ENCODE peak calls at places on chromosomes 2 and 18, in nine cellular contexts. One of them, this sample, is unnamed.

GRCh38 chr18:55732227-55733106 is 144.5 kb upstream of the TCF4 start:
- DNase-seq in astrocyte of the spinal cord: peak
- DNase-seq in ascending aorta: no peak
- DNase-seq in T-helper 9 cell: no peak
- DNase-seq in T-helper 2 cell: no peak
- DNase-seq in NCI-H524: no peak
- DNase-seq in SW 1271: no peak
- DNase-seq in naive thymus-derived CD4-positive, alpha-beta T cell: no peak
- DNase-seq in ELF-1: no peak
- DNase-seq in this sample: no peak

GRCh38 chr18:27185025-27185763 is at the start of gene CHST9:
- DNase-seq in naive thymus-derived CD4-positive, alpha-beta T cell: no peak
- DNase-seq in T-helper 2 cell: no peak
- DNase-seq in ELF-1: peak
- DNase-seq in ascending aorta: no peak
- DNase-seq in NCI-H524: peak
- DNase-seq in T-helper 9 cell: no peak
- DNase-seq in SW 1271: no peak
- DNase-seq in astrocyte of the spinal cord: no peak
- DNase-seq in this sample: no peak

GRCh38 chr2:19355931-19356544 is 2.4 kb downstream of the OSR1 start:
- DNase-seq in astrocyte of the spinal cord: peak
- DNase-seq in T-helper 9 cell: no peak
- DNase-seq in SW 1271: no peak
- DNase-seq in naive thymus-derived CD4-positive, alpha-beta T cell: no peak
- DNase-seq in NCI-H524: no peak
- DNase-seq in ascending aorta: no peak
- DNase-seq in ELF-1: peak
- DNase-seq in T-helper 2 cell: no peak
- DNase-seq in this sample: no peak

GRCh38 chr2:145110668-145111067 is 590.7 kb upstream of the ZEB2 start:
- DNase-seq in ELF-1: no peak
- DNase-seq in astrocyte of the spinal cord: peak
- DNase-seq in naive thymus-derived CD4-positive, alpha-beta T cell: no peak
- DNase-seq in T-helper 2 cell: no peak
- DNase-seq in T-helper 9 cell: no peak
- DNase-seq in NCI-H524: no peak
- DNase-seq in SW 1271: peak
- DNase-seq in ascending aorta: no peak
- DNase-seq in this sample: peak

GRCh38 chr2:146477383-146477782 is 1367.4 kb upstream of the ACVR2A start:
- DNase-seq in ascending aorta: no peak
- DNase-seq in NCI-H524: no peak
- DNase-seq in T-helper 9 cell: no peak
- DNase-seq in SW 1271: no peak
- DNase-seq in T-helper 2 cell: peak
- DNase-seq in naive thymus-derived CD4-positive, alpha-beta T cell: no peak
- DNase-seq in astrocyte of the spinal cord: no peak
- DNase-seq in ELF-1: no peak
- DNase-seq in this sample: no peak

GRCh38 chr18:59393381-59393780 is 34.3 kb upstream of the LMAN1 start:
- DNase-seq in astrocyte of the spinal cord: no peak
- DNase-seq in T-helper 9 cell: no peak
- DNase-seq in SW 1271: no peak
- DNase-seq in ascending aorta: no peak
- DNase-seq in NCI-H524: no peak
- DNase-seq in naive thymus-derived CD4-positive, alpha-beta T cell: no peak
- DNase-seq in ELF-1: no peak
- DNase-seq in T-helper 2 cell: no peak
- DNase-seq in this sample: no peak

GRCh38 chr2:100643906-100644501 is 81.2 kb downstream of the PDCL3 start:
- DNase-seq in ascending aorta: no peak
- DNase-seq in T-helper 2 cell: peak
- DNase-seq in T-helper 9 cell: peak
- DNase-seq in naive thymus-derived CD4-positive, alpha-beta T cell: no peak
- DNase-seq in NCI-H524: no peak
- DNase-seq in astrocyte of the spinal cord: no peak
- DNase-seq in SW 1271: no peak
- DNase-seq in ELF-1: no peak
- DNase-seq in this sample: no peak

GRCh38 chr18:33812186-33812585 is 234.2 kb downstream of the ASXL3 start:
- DNase-seq in ascending aorta: no peak
- DNase-seq in T-helper 9 cell: no peak
- DNase-seq in SW 1271: no peak
- DNase-seq in astrocyte of the spinal cord: no peak
- DNase-seq in T-helper 2 cell: no peak
- DNase-seq in NCI-H524: no peak
- DNase-seq in naive thymus-derived CD4-positive, alpha-beta T cell: no peak
- DNase-seq in ELF-1: no peak
- DNase-seq in this sample: no peak

GRCh38 chr2:6968319-6969100 is 51.3 kb downstream of the RNF144A start:
- DNase-seq in T-helper 2 cell: no peak
- DNase-seq in ascending aorta: no peak
- DNase-seq in T-helper 9 cell: no peak
- DNase-seq in ELF-1: no peak
- DNase-seq in SW 1271: no peak
- DNase-seq in astrocyte of the spinal cord: peak
- DNase-seq in naive thymus-derived CD4-positive, alpha-beta T cell: no peak
- DNase-seq in NCI-H524: peak
- DNase-seq in this sample: no peak

GRCh38 chr18:22032392-22032961 is 136.9 kb upstream of the GATA6 start:
- DNase-seq in T-helper 2 cell: no peak
- DNase-seq in T-helper 9 cell: no peak
- DNase-seq in ascending aorta: no peak
- DNase-seq in naive thymus-derived CD4-positive, alpha-beta T cell: no peak
- DNase-seq in NCI-H524: no peak
- DNase-seq in astrocyte of the spinal cord: peak
- DNase-seq in ELF-1: peak
- DNase-seq in SW 1271: peak
- DNase-seq in this sample: peak

GRCh38 chr2:173990970-173991819 is 26.0 kb upstream of the SP3 start:
- DNase-seq in T-helper 2 cell: peak
- DNase-seq in naive thymus-derived CD4-positive, alpha-beta T cell: no peak
- DNase-seq in NCI-H524: peak
- DNase-seq in SW 1271: no peak
- DNase-seq in ELF-1: no peak
- DNase-seq in ascending aorta: peak
- DNase-seq in astrocyte of the spinal cord: peak
- DNase-seq in T-helper 9 cell: no peak
- DNase-seq in this sample: no peak

GRCh38 chr2:61371027-61371426 is 99.9 kb downstream of the USP34 start:
- DNase-seq in ELF-1: no peak
- DNase-seq in NCI-H524: no peak
- DNase-seq in T-helper 2 cell: peak
- DNase-seq in naive thymus-derived CD4-positive, alpha-beta T cell: no peak
- DNase-seq in SW 1271: no peak
- DNase-seq in ascending aorta: no peak
- DNase-seq in T-helper 9 cell: no peak
- DNase-seq in astrocyte of the spinal cord: no peak
- DNase-seq in this sample: no peak

GRCh38 chr2:25557179-25558036 is 116.0 kb downstream of the DTNB start:
- DNase-seq in astrocyte of the spinal cord: no peak
- DNase-seq in T-helper 2 cell: no peak
- DNase-seq in NCI-H524: no peak
- DNase-seq in SW 1271: no peak
- DNase-seq in ELF-1: no peak
- DNase-seq in ascending aorta: no peak
- DNase-seq in naive thymus-derived CD4-positive, alpha-beta T cell: no peak
- DNase-seq in T-helper 9 cell: no peak
- DNase-seq in this sample: no peak

GRCh38 chr2:26399781-26400376 is 1.8 kb upstream of the DRC1 start:
- DNase-seq in T-helper 2 cell: no peak
- DNase-seq in SW 1271: no peak
- DNase-seq in naive thymus-derived CD4-positive, alpha-beta T cell: no peak
- DNase-seq in ELF-1: no peak
- DNase-seq in T-helper 9 cell: no peak
- DNase-seq in astrocyte of the spinal cord: no peak
- DNase-seq in NCI-H524: no peak
- DNase-seq in ascending aorta: no peak
- DNase-seq in this sample: no peak

GRCh38 chr2:101431486-101431885 is 43.4 kb downstream of the RFX8 start:
- DNase-seq in NCI-H524: no peak
- DNase-seq in ELF-1: no peak
- DNase-seq in naive thymus-derived CD4-positive, alpha-beta T cell: no peak
- DNase-seq in SW 1271: no peak
- DNase-seq in astrocyte of the spinal cord: no peak
- DNase-seq in T-helper 9 cell: no peak
- DNase-seq in T-helper 2 cell: no peak
- DNase-seq in ascending aorta: no peak
- DNase-seq in this sample: no peak

GRCh38 chr18:65091737-65092329 is 659.0 kb upstream of the CDH7 start:
- DNase-seq in T-helper 9 cell: no peak
- DNase-seq in astrocyte of the spinal cord: peak
- DNase-seq in NCI-H524: peak
- DNase-seq in naive thymus-derived CD4-positive, alpha-beta T cell: no peak
- DNase-seq in T-helper 2 cell: peak
- DNase-seq in SW 1271: peak
- DNase-seq in ELF-1: peak
- DNase-seq in ascending aorta: no peak
- DNase-seq in this sample: no peak

GRCh38 chr18:55821219-55821618 is 233.2 kb upstream of the TCF4 start:
- DNase-seq in T-helper 2 cell: no peak
- DNase-seq in naive thymus-derived CD4-positive, alpha-beta T cell: no peak
- DNase-seq in T-helper 9 cell: no peak
- DNase-seq in NCI-H524: no peak
- DNase-seq in astrocyte of the spinal cord: peak
- DNase-seq in ascending aorta: no peak
- DNase-seq in SW 1271: no peak
- DNase-seq in ELF-1: no peak
- DNase-seq in this sample: peak

GRCh38 chr2:221203846-221204245 is 368.3 kb downstream of the EPHA4 start:
- DNase-seq in ascending aorta: no peak
- DNase-seq in ELF-1: no peak
- DNase-seq in naive thymus-derived CD4-positive, alpha-beta T cell: no peak
- DNase-seq in T-helper 2 cell: no peak
- DNase-seq in astrocyte of the spinal cord: no peak
- DNase-seq in NCI-H524: peak
- DNase-seq in SW 1271: no peak
- DNase-seq in T-helper 9 cell: no peak
- DNase-seq in this sample: no peak

GRCh38 chr2:210046851-210047486 is 44.5 kb downstream of the RPE start:
- DNase-seq in T-helper 9 cell: no peak
- DNase-seq in naive thymus-derived CD4-positive, alpha-beta T cell: no peak
- DNase-seq in T-helper 2 cell: no peak
- DNase-seq in NCI-H524: no peak
- DNase-seq in SW 1271: no peak
- DNase-seq in ascending aorta: no peak
- DNase-seq in ELF-1: peak
- DNase-seq in astrocyte of the spinal cord: no peak
- DNase-seq in this sample: no peak

GRCh38 chr2:37631292-37631691 is 40.1 kb downstream of the CDC42EP3 start:
- DNase-seq in SW 1271: no peak
- DNase-seq in astrocyte of the spinal cord: no peak
- DNase-seq in T-helper 2 cell: no peak
- DNase-seq in NCI-H524: peak
- DNase-seq in naive thymus-derived CD4-positive, alpha-beta T cell: no peak
- DNase-seq in ELF-1: no peak
- DNase-seq in ascending aorta: no peak
- DNase-seq in T-helper 9 cell: no peak
- DNase-seq in this sample: no peak

GRCh38 chr2:83633435-83633834 is 825.6 kb downstream of the SUCLG1 start:
- DNase-seq in astrocyte of the spinal cord: no peak
- DNase-seq in naive thymus-derived CD4-positive, alpha-beta T cell: no peak
- DNase-seq in ascending aorta: no peak
- DNase-seq in T-helper 2 cell: no peak
- DNase-seq in ELF-1: no peak
- DNase-seq in NCI-H524: no peak
- DNase-seq in T-helper 9 cell: no peak
- DNase-seq in SW 1271: no peak
- DNase-seq in this sample: no peak

GRCh38 chr2:168494190-168494711 is 38.2 kb downstream of the CERS6 start:
- DNase-seq in ELF-1: peak
- DNase-seq in T-helper 9 cell: no peak
- DNase-seq in ascending aorta: no peak
- DNase-seq in naive thymus-derived CD4-positive, alpha-beta T cell: no peak
- DNase-seq in T-helper 2 cell: no peak
- DNase-seq in astrocyte of the spinal cord: no peak
- DNase-seq in SW 1271: peak
- DNase-seq in NCI-H524: no peak
- DNase-seq in this sample: no peak

GRCh38 chr2:173934895-173935294 is 30.3 kb downstream of the SP3 start:
- DNase-seq in T-helper 2 cell: no peak
- DNase-seq in NCI-H524: no peak
- DNase-seq in ascending aorta: no peak
- DNase-seq in ELF-1: no peak
- DNase-seq in naive thymus-derived CD4-positive, alpha-beta T cell: no peak
- DNase-seq in T-helper 9 cell: no peak
- DNase-seq in SW 1271: no peak
- DNase-seq in astrocyte of the spinal cord: no peak
- DNase-seq in this sample: no peak

GRCh38 chr2:85071096-85071495 is 62.1 kb upstream of the TCF7L1 start:
- DNase-seq in ELF-1: no peak
- DNase-seq in naive thymus-derived CD4-positive, alpha-beta T cell: no peak
- DNase-seq in T-helper 2 cell: no peak
- DNase-seq in SW 1271: no peak
- DNase-seq in T-helper 9 cell: no peak
- DNase-seq in ascending aorta: no peak
- DNase-seq in NCI-H524: no peak
- DNase-seq in astrocyte of the spinal cord: no peak
- DNase-seq in this sample: no peak

GRCh38 chr2:72341639-72342038 is 194.0 kb upstream of the CYP26B1 start:
- DNase-seq in ascending aorta: no peak
- DNase-seq in SW 1271: no peak
- DNase-seq in astrocyte of the spinal cord: no peak
- DNase-seq in ELF-1: no peak
- DNase-seq in NCI-H524: no peak
- DNase-seq in T-helper 9 cell: no peak
- DNase-seq in naive thymus-derived CD4-positive, alpha-beta T cell: no peak
- DNase-seq in T-helper 2 cell: no peak
- DNase-seq in this sample: no peak

GRCh38 chr2:182615036-182615435 is 101.0 kb upstream of the DNAJC10 start:
- DNase-seq in SW 1271: no peak
- DNase-seq in T-helper 2 cell: no peak
- DNase-seq in T-helper 9 cell: no peak
- DNase-seq in ELF-1: no peak
- DNase-seq in astrocyte of the spinal cord: no peak
- DNase-seq in naive thymus-derived CD4-positive, alpha-beta T cell: no peak
- DNase-seq in NCI-H524: no peak
- DNase-seq in ascending aorta: no peak
- DNase-seq in this sample: no peak

GRCh38 chr18:4369726-4370125 is 85.4 kb downstream of the DLGAP1 start:
- DNase-seq in T-helper 9 cell: no peak
- DNase-seq in astrocyte of the spinal cord: no peak
- DNase-seq in SW 1271: no peak
- DNase-seq in NCI-H524: no peak
- DNase-seq in naive thymus-derived CD4-positive, alpha-beta T cell: no peak
- DNase-seq in ELF-1: no peak
- DNase-seq in ascending aorta: no peak
- DNase-seq in T-helper 2 cell: no peak
- DNase-seq in this sample: no peak

GRCh38 chr2:204012081-204012653 is 75.6 kb downstream of the ICOS start:
- DNase-seq in SW 1271: no peak
- DNase-seq in naive thymus-derived CD4-positive, alpha-beta T cell: no peak
- DNase-seq in astrocyte of the spinal cord: no peak
- DNase-seq in ELF-1: peak
- DNase-seq in ascending aorta: peak
- DNase-seq in T-helper 2 cell: no peak
- DNase-seq in T-helper 9 cell: no peak
- DNase-seq in NCI-H524: no peak
- DNase-seq in this sample: no peak

GRCh38 chr2:217797170-217797569 is 205.6 kb downstream of the TNS1 start:
- DNase-seq in T-helper 9 cell: no peak
- DNase-seq in ELF-1: no peak
- DNase-seq in astrocyte of the spinal cord: no peak
- DNase-seq in ascending aorta: peak
- DNase-seq in NCI-H524: no peak
- DNase-seq in T-helper 2 cell: no peak
- DNase-seq in naive thymus-derived CD4-positive, alpha-beta T cell: no peak
- DNase-seq in SW 1271: no peak
- DNase-seq in this sample: no peak

GRCh38 chr2:33215299-33215698 is 261.1 kb upstream of the RASGRP3 start:
- DNase-seq in T-helper 2 cell: no peak
- DNase-seq in NCI-H524: peak
- DNase-seq in T-helper 9 cell: no peak
- DNase-seq in naive thymus-derived CD4-positive, alpha-beta T cell: no peak
- DNase-seq in astrocyte of the spinal cord: peak
- DNase-seq in ascending aorta: peak
- DNase-seq in ELF-1: no peak
- DNase-seq in SW 1271: no peak
- DNase-seq in this sample: peak

GRCh38 chr18:77132369-77133050 is at the start of gene MBP:
- DNase-seq in NCI-H524: peak
- DNase-seq in naive thymus-derived CD4-positive, alpha-beta T cell: peak
- DNase-seq in astrocyte of the spinal cord: no peak
- DNase-seq in ELF-1: peak
- DNase-seq in SW 1271: peak
- DNase-seq in T-helper 9 cell: peak
- DNase-seq in ascending aorta: peak
- DNase-seq in T-helper 2 cell: peak
- DNase-seq in this sample: no peak